ENCODE peak calls at places on chromosome 11, in seven cellular contexts. One of them, this sample, is unnamed. For H3K4me1, the result is how much of the 10 kb centered on the place peaks cover.

GRCh38 chr11:32053151-32053550 is 37.7 kb upstream of the RCN1 start:
- DNase-seq in cardiac muscle cell: peak
- DNase-seq in left ventricle myocardium inferior: no peak
- DNase-seq in upper lobe of right lung: no peak
- DNase-seq in CD8-positive, alpha-beta memory T cell: no peak
- DNase-seq in OCI-LY7: no peak
- DNase-seq in psoas muscle: no peak
- DNase-seq in this sample: no peak

GRCh38 chr11:80455818-80456217 is 1015.0 kb upstream of the TENM4 start:
- DNase-seq in OCI-LY7: no peak
- DNase-seq in upper lobe of right lung: no peak
- DNase-seq in left ventricle myocardium inferior: no peak
- DNase-seq in CD8-positive, alpha-beta memory T cell: no peak
- DNase-seq in psoas muscle: no peak
- DNase-seq in cardiac muscle cell: no peak
- DNase-seq in this sample: no peak

GRCh38 chr11:6565988-6566703 is 37.3 kb downstream of the RRP8 start:
- DNase-seq in psoas muscle: no peak
- DNase-seq in upper lobe of right lung: no peak
- DNase-seq in CD8-positive, alpha-beta memory T cell: no peak
- DNase-seq in OCI-LY7: no peak
- DNase-seq in left ventricle myocardium inferior: no peak
- DNase-seq in cardiac muscle cell: no peak
- DNase-seq in this sample: no peak

GRCh38 chr11:130203766-130204702 is 44.5 kb downstream of the ST14 start:
- DNase-seq in OCI-LY7: no peak
- DNase-seq in CD8-positive, alpha-beta memory T cell: no peak
- DNase-seq in left ventricle myocardium inferior: no peak
- DNase-seq in cardiac muscle cell: no peak
- DNase-seq in upper lobe of right lung: peak
- DNase-seq in psoas muscle: no peak
- DNase-seq in this sample: no peak

GRCh38 chr11:123577081-123577598 is 77.3 kb downstream of the SCN3B start:
- DNase-seq in CD8-positive, alpha-beta memory T cell: peak
- DNase-seq in cardiac muscle cell: peak
- DNase-seq in upper lobe of right lung: peak
- DNase-seq in OCI-LY7: peak
- DNase-seq in left ventricle myocardium inferior: peak
- DNase-seq in psoas muscle: peak
- DNase-seq in this sample: peak

GRCh38 chr11:12284321-12285050 is 92.9 kb upstream of the PARVA start:
- DNase-seq in CD8-positive, alpha-beta memory T cell: peak
- DNase-seq in OCI-LY7: no peak
- DNase-seq in psoas muscle: no peak
- DNase-seq in cardiac muscle cell: peak
- DNase-seq in upper lobe of right lung: no peak
- DNase-seq in left ventricle myocardium inferior: no peak
- DNase-seq in this sample: no peak

GRCh38 chr11:72507050-72507449 is 72.7 kb upstream of the CLPB start:
- DNase-seq in psoas muscle: no peak
- DNase-seq in cardiac muscle cell: no peak
- DNase-seq in left ventricle myocardium inferior: no peak
- DNase-seq in CD8-positive, alpha-beta memory T cell: no peak
- DNase-seq in upper lobe of right lung: no peak
- DNase-seq in OCI-LY7: no peak
- DNase-seq in this sample: no peak

GRCh38 chr11:62592216-62592815 is 993 bp upstream of the TUT1 start:
- DNase-seq in left ventricle myocardium inferior: no peak
- DNase-seq in OCI-LY7: peak
- DNase-seq in CD8-positive, alpha-beta memory T cell: no peak
- DNase-seq in upper lobe of right lung: no peak
- DNase-seq in cardiac muscle cell: no peak
- DNase-seq in psoas muscle: no peak
- DNase-seq in this sample: no peak

GRCh38 chr11:114678125-114679036 is at the start of gene NXPE2:
- DNase-seq in OCI-LY7: no peak
- DNase-seq in upper lobe of right lung: no peak
- DNase-seq in left ventricle myocardium inferior: no peak
- DNase-seq in cardiac muscle cell: no peak
- DNase-seq in psoas muscle: no peak
- DNase-seq in CD8-positive, alpha-beta memory T cell: no peak
- DNase-seq in this sample: no peak

DNA sequence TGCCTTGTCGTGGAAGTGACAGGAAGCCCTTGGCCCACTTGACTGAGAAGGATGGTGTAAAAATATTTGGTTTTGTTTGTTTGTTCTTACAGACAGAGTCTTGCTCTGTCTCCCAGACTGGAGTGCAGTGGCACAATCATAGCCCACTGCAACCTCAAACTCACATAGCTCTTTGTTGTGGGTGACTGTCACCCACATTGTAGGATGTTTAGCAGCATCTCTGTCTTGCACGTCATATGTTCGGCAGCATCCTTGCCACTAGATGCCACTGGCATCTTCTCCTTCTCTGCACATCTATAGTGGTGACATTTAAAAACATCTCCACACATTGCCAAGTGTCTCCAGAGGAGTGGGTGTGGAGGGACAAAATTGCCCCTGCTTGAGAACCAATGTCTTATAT is 56.8 kb downstream of the PRR5L start:
- DNase-seq in cardiac muscle cell: no peak
- DNase-seq in left ventricle myocardium inferior: no peak
- DNase-seq in CD8-positive, alpha-beta memory T cell: peak
- DNase-seq in upper lobe of right lung: no peak
- DNase-seq in psoas muscle: no peak
- DNase-seq in OCI-LY7: no peak
- DNase-seq in this sample: no peak
- H3K4me1 ChIP-seq in cardiac muscle cell: under half
- H3K4me1 ChIP-seq in left ventricle myocardium inferior: under half
- H3K4me1 ChIP-seq in CD8-positive, alpha-beta memory T cell: under half
- H3K4me1 ChIP-seq in upper lobe of right lung: under half
- H3K4me1 ChIP-seq in psoas muscle: under half
- H3K4me1 ChIP-seq in OCI-LY7: under half
- H3K4me1 ChIP-seq in this sample: under half

GRCh38 chr11:70431611-70432010 is 33.3 kb downstream of the CTTN start:
- DNase-seq in OCI-LY7: no peak
- DNase-seq in left ventricle myocardium inferior: no peak
- DNase-seq in upper lobe of right lung: no peak
- DNase-seq in CD8-positive, alpha-beta memory T cell: no peak
- DNase-seq in cardiac muscle cell: no peak
- DNase-seq in psoas muscle: no peak
- DNase-seq in this sample: no peak

GRCh38 chr11:70433526-70433925 is 35.2 kb downstream of the CTTN start:
- DNase-seq in psoas muscle: no peak
- DNase-seq in CD8-positive, alpha-beta memory T cell: no peak
- DNase-seq in upper lobe of right lung: no peak
- DNase-seq in cardiac muscle cell: no peak
- DNase-seq in OCI-LY7: no peak
- DNase-seq in left ventricle myocardium inferior: no peak
- DNase-seq in this sample: no peak

GRCh38 chr11:70433038-70433437 is 34.7 kb downstream of the CTTN start:
- DNase-seq in OCI-LY7: no peak
- DNase-seq in CD8-positive, alpha-beta memory T cell: no peak
- DNase-seq in cardiac muscle cell: no peak
- DNase-seq in left ventricle myocardium inferior: no peak
- DNase-seq in psoas muscle: no peak
- DNase-seq in upper lobe of right lung: no peak
- DNase-seq in this sample: no peak

GRCh38 chr11:70432065-70432464 is 33.7 kb downstream of the CTTN start:
- DNase-seq in psoas muscle: no peak
- DNase-seq in CD8-positive, alpha-beta memory T cell: no peak
- DNase-seq in upper lobe of right lung: no peak
- DNase-seq in cardiac muscle cell: no peak
- DNase-seq in OCI-LY7: no peak
- DNase-seq in left ventricle myocardium inferior: no peak
- DNase-seq in this sample: no peak

GRCh38 chr11:70432580-70432979 is 34.3 kb downstream of the CTTN start:
- DNase-seq in CD8-positive, alpha-beta memory T cell: no peak
- DNase-seq in upper lobe of right lung: no peak
- DNase-seq in cardiac muscle cell: no peak
- DNase-seq in left ventricle myocardium inferior: no peak
- DNase-seq in psoas muscle: no peak
- DNase-seq in OCI-LY7: no peak
- DNase-seq in this sample: no peak
- H3K4me1 ChIP-seq in CD8-positive, alpha-beta memory T cell: under half
- H3K4me1 ChIP-seq in upper lobe of right lung: under half
- H3K4me1 ChIP-seq in cardiac muscle cell: under half
- H3K4me1 ChIP-seq in left ventricle myocardium inferior: under half
- H3K4me1 ChIP-seq in psoas muscle: under half
- H3K4me1 ChIP-seq in OCI-LY7: under half
- H3K4me1 ChIP-seq in this sample: under half

DNA sequence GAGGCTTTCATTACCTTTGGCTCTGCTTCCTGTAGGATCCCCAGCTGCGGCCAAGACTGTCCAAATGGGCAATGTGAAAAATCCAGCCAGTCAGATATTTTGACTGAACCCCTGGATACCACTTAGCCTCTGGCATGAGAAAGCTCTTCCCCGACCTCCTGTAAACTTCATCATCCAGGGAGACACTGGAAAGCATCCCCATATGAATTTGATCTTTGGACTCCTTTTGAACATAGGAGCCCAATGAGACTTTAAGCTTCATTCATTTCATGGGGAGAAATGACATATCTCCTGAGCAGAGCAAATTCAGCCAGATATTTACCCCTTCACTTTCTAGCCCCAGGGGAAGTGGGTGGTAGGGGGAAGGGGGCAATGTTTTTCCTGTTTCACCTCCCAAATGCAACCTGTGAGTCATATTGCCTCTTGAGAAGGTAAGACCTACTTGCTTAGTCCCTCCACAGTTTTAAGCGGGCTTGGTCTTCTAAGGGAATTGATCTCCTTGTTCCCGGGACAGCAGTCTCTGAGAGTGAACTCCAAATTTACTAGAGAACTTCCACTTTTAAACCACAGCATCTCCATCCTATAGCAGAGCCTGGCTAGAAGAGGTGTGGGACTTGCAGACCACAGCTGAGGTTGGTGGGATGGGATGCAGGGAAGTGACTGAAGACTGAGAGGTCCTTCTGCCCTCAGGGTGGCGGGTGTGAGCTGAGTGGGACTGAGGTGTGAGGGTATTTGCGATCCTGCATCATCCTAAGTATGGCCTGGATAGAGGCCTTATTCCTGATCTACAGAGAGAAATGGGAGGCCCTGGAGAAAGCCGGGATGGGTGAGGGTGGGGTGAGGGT is 20.3 kb upstream of the POU2AF1 start:
- DNase-seq in left ventricle myocardium inferior: no peak
- DNase-seq in cardiac muscle cell: no peak
- DNase-seq in OCI-LY7: peak
- DNase-seq in upper lobe of right lung: no peak
- DNase-seq in psoas muscle: no peak
- DNase-seq in CD8-positive, alpha-beta memory T cell: no peak
- DNase-seq in this sample: peak
- H3K4me1 ChIP-seq in left ventricle myocardium inferior: under half
- H3K4me1 ChIP-seq in cardiac muscle cell: under half
- H3K4me1 ChIP-seq in OCI-LY7: half or more
- H3K4me1 ChIP-seq in upper lobe of right lung: under half
- H3K4me1 ChIP-seq in psoas muscle: under half
- H3K4me1 ChIP-seq in CD8-positive, alpha-beta memory T cell: under half
- H3K4me1 ChIP-seq in this sample: half or more

GRCh38 chr11:78067704-78068103 is 4.0 kb downstream of the THRSP start:
- DNase-seq in psoas muscle: no peak
- DNase-seq in left ventricle myocardium inferior: no peak
- DNase-seq in CD8-positive, alpha-beta memory T cell: no peak
- DNase-seq in OCI-LY7: no peak
- DNase-seq in cardiac muscle cell: no peak
- DNase-seq in upper lobe of right lung: no peak
- DNase-seq in this sample: no peak

GRCh38 chr11:78063440-78064181 is at the start of gene THRSP:
- DNase-seq in CD8-positive, alpha-beta memory T cell: no peak
- DNase-seq in left ventricle myocardium inferior: no peak
- DNase-seq in cardiac muscle cell: no peak
- DNase-seq in upper lobe of right lung: no peak
- DNase-seq in psoas muscle: no peak
- DNase-seq in OCI-LY7: no peak
- DNase-seq in this sample: no peak

GRCh38 chr11:78062671-78063070 is 990 bp upstream of the THRSP start:
- DNase-seq in psoas muscle: no peak
- DNase-seq in OCI-LY7: no peak
- DNase-seq in CD8-positive, alpha-beta memory T cell: no peak
- DNase-seq in cardiac muscle cell: no peak
- DNase-seq in left ventricle myocardium inferior: no peak
- DNase-seq in upper lobe of right lung: no peak
- DNase-seq in this sample: no peak

GRCh38 chr11:78066471-78066870 is 2.8 kb downstream of the THRSP start:
- DNase-seq in CD8-positive, alpha-beta memory T cell: no peak
- DNase-seq in cardiac muscle cell: no peak
- DNase-seq in left ventricle myocardium inferior: no peak
- DNase-seq in psoas muscle: no peak
- DNase-seq in upper lobe of right lung: no peak
- DNase-seq in OCI-LY7: no peak
- DNase-seq in this sample: no peak

GRCh38 chr11:78065239-78065638 is 1.6 kb downstream of the THRSP start:
- DNase-seq in CD8-positive, alpha-beta memory T cell: no peak
- DNase-seq in upper lobe of right lung: no peak
- DNase-seq in psoas muscle: no peak
- DNase-seq in OCI-LY7: no peak
- DNase-seq in left ventricle myocardium inferior: no peak
- DNase-seq in cardiac muscle cell: no peak
- DNase-seq in this sample: no peak
- H3K4me1 ChIP-seq in CD8-positive, alpha-beta memory T cell: under half
- H3K4me1 ChIP-seq in upper lobe of right lung: under half
- H3K4me1 ChIP-seq in psoas muscle: under half
- H3K4me1 ChIP-seq in OCI-LY7: under half
- H3K4me1 ChIP-seq in left ventricle myocardium inferior: half or more
- H3K4me1 ChIP-seq in cardiac muscle cell: under half
- H3K4me1 ChIP-seq in this sample: under half

GRCh38 chr11:7904910-7905309 is 26.2 kb downstream of the OR10A6 start:
- DNase-seq in CD8-positive, alpha-beta memory T cell: no peak
- DNase-seq in upper lobe of right lung: no peak
- DNase-seq in psoas muscle: no peak
- DNase-seq in left ventricle myocardium inferior: no peak
- DNase-seq in cardiac muscle cell: no peak
- DNase-seq in OCI-LY7: no peak
- DNase-seq in this sample: no peak
- H3K4me1 ChIP-seq in CD8-positive, alpha-beta memory T cell: under half
- H3K4me1 ChIP-seq in upper lobe of right lung: under half
- H3K4me1 ChIP-seq in psoas muscle: under half
- H3K4me1 ChIP-seq in left ventricle myocardium inferior: under half
- H3K4me1 ChIP-seq in cardiac muscle cell: under half
- H3K4me1 ChIP-seq in OCI-LY7: under half
- H3K4me1 ChIP-seq in this sample: under half

GRCh38 chr11:67372232-67372992 is 986 bp downstream of the CLCF1 start:
- DNase-seq in psoas muscle: peak
- DNase-seq in upper lobe of right lung: peak
- DNase-seq in cardiac muscle cell: no peak
- DNase-seq in left ventricle myocardium inferior: no peak
- DNase-seq in OCI-LY7: no peak
- DNase-seq in CD8-positive, alpha-beta memory T cell: no peak
- DNase-seq in this sample: no peak

GRCh38 chr11:67374571-67375276 is 1.3 kb upstream of the CLCF1 start:
- DNase-seq in OCI-LY7: no peak
- DNase-seq in cardiac muscle cell: no peak
- DNase-seq in left ventricle myocardium inferior: no peak
- DNase-seq in psoas muscle: no peak
- DNase-seq in CD8-positive, alpha-beta memory T cell: no peak
- DNase-seq in upper lobe of right lung: no peak
- DNase-seq in this sample: no peak

GRCh38 chr11:67371549-67372231 is 1.7 kb downstream of the CLCF1 start:
- DNase-seq in upper lobe of right lung: peak
- DNase-seq in left ventricle myocardium inferior: no peak
- DNase-seq in psoas muscle: peak
- DNase-seq in cardiac muscle cell: peak
- DNase-seq in OCI-LY7: peak
- DNase-seq in CD8-positive, alpha-beta memory T cell: peak
- DNase-seq in this sample: peak

GRCh38 chr11:67373916-67374570 is 645 bp upstream of the CLCF1 start:
- DNase-seq in psoas muscle: peak
- DNase-seq in OCI-LY7: peak
- DNase-seq in left ventricle myocardium inferior: peak
- DNase-seq in CD8-positive, alpha-beta memory T cell: peak
- DNase-seq in cardiac muscle cell: peak
- DNase-seq in upper lobe of right lung: peak
- DNase-seq in this sample: peak

GRCh38 chr11:67372993-67373915 is at the start of gene CLCF1:
- DNase-seq in OCI-LY7: peak
- DNase-seq in psoas muscle: peak
- DNase-seq in CD8-positive, alpha-beta memory T cell: peak
- DNase-seq in upper lobe of right lung: peak
- DNase-seq in cardiac muscle cell: peak
- DNase-seq in left ventricle myocardium inferior: peak
- DNase-seq in this sample: peak
- H3K4me1 ChIP-seq in OCI-LY7: under half
- H3K4me1 ChIP-seq in psoas muscle: under half
- H3K4me1 ChIP-seq in CD8-positive, alpha-beta memory T cell: half or more
- H3K4me1 ChIP-seq in upper lobe of right lung: under half
- H3K4me1 ChIP-seq in cardiac muscle cell: under half
- H3K4me1 ChIP-seq in left ventricle myocardium inferior: under half
- H3K4me1 ChIP-seq in this sample: half or more